ENCODE peak calls at places on chromosomes 13 and 19, in four cellular contexts. X is astrocyte of the spinal cord; U is tibial artery; G is CD8-positive, alpha-beta T cell. C is an unnamed sample.

GRCh38 chr13:46211116-46211515 is 612 bp upstream of the LRRC63 start:
- DNase-seq in X (peak), U (no peak), G (peak), C (no peak)

GRCh38 chr13:72453161-72453560 is 274.3 kb downstream of the MZT1 start:
- DNase-seq in X (no peak), U (no peak), G (no peak), C (no peak)

GRCh38 chr13:31767175-31767900 is 28.0 kb downstream of the RXFP2 start:
- DNase-seq in X (peak), U (no peak), G (no peak), C (no peak)

GRCh38 chr13:33381906-33382305 is 96.4 kb upstream of the STARD13 start:
- DNase-seq in X (no peak), U (no peak), G (no peak), C (no peak)

GRCh38 chr19:33296473-33297060 is 5.8 kb downstream of the CEBPA start:
- DNase-seq in X (no peak), U (peak), G (no peak), C (no peak)

GRCh38 chr13:107838592-107839161 is 376.7 kb downstream of the LIG4 start:
- DNase-seq in X (no peak), U (no peak), G (no peak), C (no peak)

GRCh38 chr13:99028890-99029289 is 51.0 kb upstream of the DOCK9 start:
- DNase-seq in X (no peak), U (no peak), G (no peak), C (no peak)

GRCh38 chr13:46332772-46333171 is 54.3 kb downstream of the RUBCNL start:
- DNase-seq in X (no peak), U (no peak), G (no peak), C (no peak)

GRCh38 chr13:101618440-101619187 is 166.1 kb downstream of the ITGBL1 start:
- DNase-seq in X (no peak), U (no peak), G (no peak), C (no peak)

GRCh38 chr19:55670280-55671053 is 4.6 kb upstream of the EPN1 start:
- DNase-seq in X (no peak), U (no peak), G (no peak), C (no peak)

GRCh38 chr19:53466726-53467125 is 807 bp upstream of the ZNF813 start:
- DNase-seq in X (no peak), U (no peak), G (no peak), C (no peak)
- TF ChIP-seq CTCF in X (no peak), U (no peak), G (no peak), C (no peak)

GRCh38 chr19:47716270-47716937 is 3.2 kb downstream of the EHD2 start:
- DNase-seq in X (no peak), U (no peak), G (no peak), C (no peak)

GRCh38 chr19:47719047-47719885 is 6.0 kb downstream of the EHD2 start:
- DNase-seq in X (peak), U (peak), G (no peak), C (no peak)

GRCh38 chr19:47714339-47714738 is 1.1 kb downstream of the EHD2 start:
- DNase-seq in X (no peak), U (no peak), G (no peak), C (no peak)

GRCh38 chr19:47711652-47712239 is 1.5 kb upstream of the EHD2 start:
- DNase-seq in X (no peak), U (no peak), G (no peak), C (no peak)

GRCh38 chr19:47713046-47714021 is at the start of gene EHD2:
- DNase-seq in X (peak), U (peak), G (peak), C (no peak)
- TF ChIP-seq CTCF in X (peak), U (peak), G (peak), C (no peak)

DNA sequence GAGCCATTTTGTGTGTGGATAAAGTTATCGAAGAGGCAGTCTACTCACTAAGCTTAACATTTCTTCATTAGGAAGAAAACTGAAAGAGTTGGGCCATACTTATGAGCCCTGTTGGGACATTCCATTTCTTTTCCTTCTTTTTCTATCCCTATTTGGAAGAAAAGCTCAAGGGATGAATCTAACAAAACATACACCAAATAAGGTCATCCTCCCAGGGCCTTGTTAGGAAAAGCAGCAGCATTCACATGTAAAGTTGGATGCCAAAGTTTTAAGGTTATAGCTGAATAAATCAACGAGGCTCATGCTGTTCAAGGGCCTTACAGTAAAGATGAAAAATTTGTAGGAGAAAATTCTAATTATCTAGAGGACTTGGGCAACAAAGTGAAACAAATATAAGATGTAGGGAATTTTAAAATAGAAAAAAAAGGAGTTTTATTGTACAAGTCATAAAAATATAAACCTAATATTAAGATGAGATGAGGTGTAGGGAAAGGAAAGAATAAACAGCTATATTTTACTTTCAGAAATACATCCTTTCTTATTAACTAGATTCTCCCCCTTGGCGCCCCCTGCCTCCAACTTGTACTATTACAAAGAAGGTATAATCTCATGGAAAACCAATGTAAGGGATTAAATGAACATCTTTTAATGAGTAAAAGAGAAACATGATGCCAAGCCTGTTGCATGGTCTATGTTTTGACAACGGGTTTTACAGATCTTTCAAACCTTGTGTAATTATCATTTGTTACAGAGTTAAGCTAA is 160.4 kb downstream of the PCDH20 start:
- DNase-seq in X (peak), U (no peak), G (no peak), C (no peak)
- TF ChIP-seq CTCF in X (peak), U (no peak), G (no peak), C (no peak)

DNA sequence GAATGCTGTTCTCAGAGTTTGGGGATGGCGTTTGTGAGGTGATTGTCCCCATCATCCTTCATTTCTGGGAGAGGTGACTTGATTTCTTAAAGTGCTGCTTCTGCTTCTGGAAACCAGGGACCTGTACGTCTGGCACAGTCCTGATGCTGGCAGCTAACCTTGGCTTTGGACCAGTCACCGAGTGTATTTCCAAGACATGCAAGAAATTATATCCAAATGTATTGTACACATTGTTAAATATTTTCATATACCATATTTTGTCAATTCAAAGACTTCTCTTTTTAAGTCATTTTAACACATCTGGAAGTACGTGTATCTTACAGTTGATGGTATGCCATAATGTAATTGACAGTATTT is 97.4 kb downstream of the ARHGEF7 start:
- DNase-seq in X (no peak), U (no peak), G (no peak), C (no peak)
- TF ChIP-seq CTCF in X (no peak), U (no peak), G (no peak), C (no peak)

DNA sequence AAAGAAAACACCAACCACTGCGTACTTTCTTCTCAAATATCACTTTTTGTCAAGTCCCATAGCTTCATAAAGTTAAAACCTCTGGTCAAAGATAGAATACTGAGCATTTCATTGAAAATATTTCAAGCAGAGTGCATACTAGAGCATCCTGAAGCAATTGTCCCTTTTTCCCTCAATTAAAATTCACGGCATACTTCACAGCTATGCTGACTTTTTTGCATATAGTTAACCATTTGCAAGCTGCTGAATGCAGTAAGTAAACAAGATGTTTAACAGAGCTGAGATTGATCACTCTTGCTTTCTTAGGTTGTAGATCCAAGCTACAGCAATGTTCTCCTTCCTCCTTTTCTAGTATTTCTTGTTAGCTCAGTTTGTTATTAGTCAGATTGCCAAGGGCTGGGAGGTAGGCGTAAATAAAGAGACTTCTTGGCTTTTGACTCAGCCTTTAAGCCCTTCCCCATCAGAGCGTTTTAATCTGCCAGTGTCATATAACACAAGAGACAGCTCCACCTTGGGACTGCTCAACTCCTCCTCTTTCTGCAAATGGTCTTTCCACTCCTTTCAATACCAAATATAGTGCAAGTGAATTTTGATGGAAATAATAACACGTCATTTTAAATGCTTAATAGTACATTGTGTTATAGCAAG is at the start of gene SLITRK6:
- DNase-seq in X (peak), U (no peak), G (no peak), C (no peak)
- TF ChIP-seq CTCF in X (no peak), U (no peak), G (no peak), C (no peak)

C was measured in activated B cell treated with CpG ODN at 0.5 μM for 24 hours.